ENCODE peak calls at places on chromosome 7, in seven cellular contexts. H, L, B, Z, O, M and X are unnamed samples.

GRCh38 chr7:40393660-40394059 is 258.9 kb downstream of the SUGCT start:
- DNase-seq in L (no peak), O (no peak), B (no peak), Z (no peak), M (no peak), H (no peak), X (no peak)

GRCh38 chr7:93601363-93601762 is 26.8 kb upstream of the CALCR start:
- DNase-seq in O (no peak), L (no peak), H (peak; percentile 58), B (no peak), Z (no peak), M (no peak), X (no peak)

GRCh38 chr7:36670585-36671431 is 53.5 kb downstream of the AOAH start:
- DNase-seq in B (no peak), H (peak; percentile 86), O (no peak), Z (peak; percentile 71), L (peak; percentile 77), M (peak; percentile 65), X (peak; percentile 19)

GRCh38 chr7:99919814-99920618 is 686 bp upstream of the TRIM4 start:
- DNase-seq in B (no peak), M (no peak), L (no peak), O (no peak), Z (no peak), H (no peak), X (no peak)

GRCh38 chr7:7100432-7100849 is 81.9 kb upstream of the C1GALT1 start:
- DNase-seq in O (no peak), B (no peak), L (no peak), M (no peak), Z (no peak), H (no peak), X (no peak)

GRCh38 chr7:3029138-3029537 is 14.5 kb downstream of the CARD11 start:
- DNase-seq in Z (no peak), B (peak; percentile 27), H (no peak), M (no peak), O (peak; percentile 58), L (no peak), X (no peak)

GRCh38 chr7:150420242-150420641 is 30.2 kb upstream of the GIMAP8 start:
- DNase-seq in B (no peak), H (no peak), L (no peak), Z (no peak), M (no peak), O (peak; percentile 21), X (no peak)

GRCh38 chr7:126699707-126700106 is 553.0 kb downstream of the GRM8 start:
- DNase-seq in H (no peak), M (no peak), Z (no peak), L (no peak), O (no peak), B (no peak), X (no peak)

GRCh38 chr7:123417580-123417979 is 116.8 kb downstream of the IQUB start:
- DNase-seq in B (no peak), L (no peak), H (no peak), M (no peak), O (no peak), Z (no peak), X (no peak)

GRCh38 chr7:45663167-45663921 is 89.2 kb downstream of the ADCY1 start:
- DNase-seq in B (peak; percentile 55), O (no peak), H (peak; percentile 17), M (no peak), Z (peak; percentile 45), L (peak; percentile 69), X (no peak)

GRCh38 chr7:151727579-151728285 is 149.2 kb downstream of the PRKAG2 start:
- DNase-seq in H (peak; percentile 88), B (peak; percentile 79), O (peak; percentile 80), Z (peak; percentile 68), L (peak; percentile 97), M (no peak), X (peak; percentile 64)

GRCh38 chr7:64887756-64888508 is 15.1 kb upstream of the ZNF273 start:
- DNase-seq in M (no peak), B (no peak), L (peak; percentile 17), H (no peak), Z (peak; percentile 67), O (peak; percentile 69), X (no peak)

GRCh38 chr7:136869006-136869961 is 832 bp downstream of the CHRM2 start:
- DNase-seq in M (no peak), B (no peak), H (peak; percentile 43), O (no peak), Z (no peak), L (peak; percentile 22), X (no peak)

GRCh38 chr7:135753616-135754413 is 5.2 kb upstream of the FAM180A start:
- DNase-seq in B (no peak), L (no peak), H (no peak), M (no peak), O (peak; percentile 46), Z (no peak), X (no peak)

GRCh38 chr7:19248681-19249080 is 103.5 kb upstream of the FERD3L start:
- DNase-seq in L (no peak), B (no peak), Z (no peak), M (no peak), H (no peak), O (no peak), X (no peak)

GRCh38 chr7:95155965-95156364 is 168.4 kb downstream of the PON1 start:
- DNase-seq in B (no peak), O (no peak), Z (no peak), L (no peak), H (no peak), M (no peak), X (no peak)

GRCh38 chr7:13989944-13990295 is 454 bp upstream of the ETV1 start:
- DNase-seq in O (no peak), Z (no peak), L (no peak), M (no peak), B (no peak), H (no peak), X (no peak)

GRCh38 chr7:29377718-29378117 is 183.1 kb downstream of the CHN2 start:
- DNase-seq in O (no peak), H (no peak), B (no peak), M (no peak), L (no peak), Z (no peak), X (no peak)

GRCh38 chr7:264541-265191 is 25.3 kb upstream of the FOXL3 start:
- DNase-seq in O (no peak), L (no peak), M (peak; percentile 15), B (no peak), H (no peak), Z (no peak), X (no peak)

GRCh38 chr7:37570145-37570544 is 113.4 kb upstream of the GPR141 start:
- DNase-seq in M (no peak), O (no peak), H (no peak), L (no peak), B (no peak), Z (no peak), X (no peak)

GRCh38 chr7:91579837-91580236 is 300.7 kb downstream of the MTERF1 start:
- DNase-seq in M (no peak), L (no peak), O (no peak), Z (no peak), H (no peak), B (no peak), X (no peak)

GRCh38 chr7:15684834-15685233 is 1.6 kb downstream of the MEOX2 start:
- DNase-seq in L (peak; percentile 7), O (no peak), M (peak; percentile 73), Z (no peak), B (no peak), H (no peak), X (peak; percentile 13)

GRCh38 chr7:80467069-80467468 is 44.8 kb downstream of the GNAT3 start:
- DNase-seq in Z (no peak), H (no peak), L (no peak), B (no peak), O (no peak), M (no peak), X (no peak)

GRCh38 chr7:151764056-151764920 is 112.6 kb downstream of the PRKAG2 start:
- DNase-seq in Z (no peak), H (no peak), M (no peak), L (no peak), B (no peak), O (no peak), X (no peak)

GRCh38 chr7:155418941-155419755 is 38.8 kb upstream of the EN2 start:
- DNase-seq in O (no peak), L (no peak), M (no peak), B (no peak), H (no peak), Z (no peak), X (no peak)

GRCh38 chr7:76191783-76192240 is 9.9 kb upstream of the SRRM3 start:
- DNase-seq in L (no peak), O (no peak), B (no peak), H (peak; percentile 20), Z (no peak), M (no peak), X (no peak)

GRCh38 chr7:1362301-1362700 is 97.0 kb downstream of the MICALL2 start:
- DNase-seq in L (no peak), Z (no peak), M (no peak), H (no peak), O (no peak), B (no peak), X (no peak)

GRCh38 chr7:75986147-75986781 is 8.1 kb downstream of the TMEM120A start:
- DNase-seq in B (no peak), L (no peak), H (no peak), Z (no peak), O (no peak), M (no peak), X (no peak)

GRCh38 chr7:22610258-22610657 is 110.3 kb upstream of the STEAP1B start:
- DNase-seq in O (no peak), B (no peak), H (no peak), L (no peak), Z (no peak), M (no peak), X (no peak)

GRCh38 chr7:140312141-140312846 is 86.0 kb downstream of the SLC37A3 start:
- DNase-seq in B (no peak), H (no peak), Z (no peak), L (no peak), M (no peak), O (no peak), X (no peak)

GRCh38 chr7:101241015-101241363 is 3.4 kb upstream of the CLDN15 start:
- DNase-seq in B (no peak), O (no peak), L (no peak), H (no peak), M (no peak), Z (no peak), X (no peak)

GRCh38 chr7:129262333-129262732 is 37.5 kb downstream of the AHCYL2 start:
- DNase-seq in B (no peak), L (no peak), H (peak; percentile 71), Z (no peak), M (no peak), O (no peak), X (no peak)

GRCh38 chr7:157850481-157851444 is 514.0 kb downstream of the DNAJB6 start:
- DNase-seq in H (no peak), B (no peak), M (no peak), O (no peak), L (no peak), Z (no peak), X (no peak)

GRCh38 chr7:28488061-28488791 is 75.9 kb downstream of the CREB5 start:
- DNase-seq in Z (no peak), M (peak; percentile 17), L (no peak), O (no peak), H (no peak), B (no peak), X (no peak)

GRCh38 chr7:30596043-30596641 is 1.5 kb downstream of the GARS1 start:
- DNase-seq in Z (no peak), O (no peak), L (peak; percentile 47), M (no peak), B (no peak), H (peak; percentile 53), X (no peak)

GRCh38 chr7:20219446-20220292 is 2.5 kb upstream of the MACC1 start:
- DNase-seq in B (no peak), Z (peak; percentile 29), H (peak; percentile 99), O (peak; percentile 82), L (no peak), M (peak; percentile 62), X (peak; percentile 16)

GRCh38 chr7:140084972-140085371 is 22.2 kb upstream of the PARP12 start:
- DNase-seq in O (no peak), L (no peak), Z (peak; percentile 49), H (no peak), M (no peak), B (no peak), X (no peak)

GRCh38 chr7:94059747-94060146 is 55.6 kb upstream of the BET1 start:
- DNase-seq in L (peak; percentile 76), Z (no peak), H (no peak), B (no peak), M (no peak), O (no peak), X (no peak)